ENCODE peak calls at places on chromosomes 4 and X, in six cellular contexts. B, X, Z, V, F and D are unnamed samples.

GRCh38 chr4:47482326-47482725 is 2.7 kb upstream of the ATP10D start:
- DNase-seq in B (no peak), X (no peak), Z (no peak), V (no peak), F (no peak), D (no peak)

GRCh38 chr4:91754716-91755115 is 549.0 kb upstream of the GRID2 start:
- DNase-seq in B (no peak), X (no peak), Z (no peak), V (no peak), F (no peak), D (no peak)

GRCh38 chr4:167020410-167020809 is 213.9 kb downstream of the SPOCK3 start:
- DNase-seq in B (no peak), X (no peak), Z (no peak), V (no peak), F (no peak), D (no peak)

GRCh38 chrX:55326985-55327384 is 62.3 kb upstream of the PAGE3 start:
- DNase-seq in B (no peak), X (no peak), Z (no peak), V (no peak), F (no peak), D (no peak)

GRCh38 chrX:154411981-154412340 is 622 bp downstream of the TAFAZZIN start:
- DNase-seq in B (no peak), X (no peak), Z (no peak), V (no peak), F (peak; percentile 23), D (no peak)

GRCh38 chrX:77431227-77431626 is 16.0 kb upstream of the FGF16 start:
- DNase-seq in B (no peak), X (no peak), Z (peak; percentile 27), V (no peak), F (no peak), D (peak; percentile 15)

GRCh38 chrX:50941638-50942037 is 31.1 kb downstream of the BMP15 start:
- DNase-seq in B (peak; percentile 0), X (no peak), Z (no peak), V (no peak), F (no peak), D (no peak)

GRCh38 chr4:99633772-99634171 is 23.9 kb downstream of the C4orf54 start:
- DNase-seq in B (no peak), X (no peak), Z (no peak), V (no peak), F (no peak), D (no peak)

GRCh38 chrX:136141569-136141968 is 5.8 kb upstream of the FHL1 start:
- DNase-seq in B (no peak), X (no peak), Z (no peak), V (no peak), F (no peak), D (no peak)

GRCh38 chr4:71231073-71231752 is 107.6 kb upstream of the SLC4A4 start:
- DNase-seq in B (peak; percentile 29), X (peak; percentile 20), Z (no peak), V (no peak), F (no peak), D (no peak)

GRCh38 chr4:2364654-2365053 is 53.8 kb downstream of the ZFYVE28 start:
- DNase-seq in B (no peak), X (no peak), Z (no peak), V (peak; percentile 33), F (peak; percentile 26), D (no peak)

GRCh38 chr4:156788782-156789181 is 182.8 kb downstream of the PDGFC start:
- DNase-seq in B (no peak), X (no peak), Z (no peak), V (no peak), F (no peak), D (no peak)

GRCh38 chr4:105520819-105521790 is 31.3 kb upstream of the ARHGEF38 start:
- DNase-seq in B (no peak), X (no peak), Z (peak; percentile 15), V (no peak), F (no peak), D (peak; percentile 20)

GRCh38 chr4:41160010-41160789 is 54.1 kb downstream of the APBB2 start:
- DNase-seq in B (no peak), X (no peak), Z (no peak), V (no peak), F (no peak), D (peak; percentile 66)

GRCh38 chr4:6727081-6727942 is 11.3 kb downstream of the BLOC1S4 start:
- DNase-seq in B (peak; percentile 68), X (peak; percentile 78), Z (no peak), V (no peak), F (no peak), D (peak; percentile 51)

GRCh38 chr4:26525136-26525535 is 34.9 kb upstream of the CCKAR start:
- DNase-seq in B (no peak), X (no peak), Z (no peak), V (no peak), F (no peak), D (no peak)

GRCh38 chrX:124534530-124534929 is 188.2 kb downstream of the SH2D1A start:
- DNase-seq in B (no peak), X (no peak), Z (no peak), V (no peak), F (no peak), D (no peak)

GRCh38 chrX:123185714-123186113 is 1.6 kb downstream of the GRIA3 start:
- DNase-seq in B (no peak), X (no peak), Z (no peak), V (no peak), F (no peak), D (no peak)

GRCh38 chrX:38770152-38770551 is 31.1 kb upstream of the MID1IP1 start:
- DNase-seq in B (no peak), X (no peak), Z (no peak), V (no peak), F (no peak), D (no peak)

GRCh38 chrX:74493806-74494205 is 72.5 kb downstream of the SLC16A2 start:
- DNase-seq in B (no peak), X (no peak), Z (no peak), V (no peak), F (no peak), D (no peak)

GRCh38 chr4:112063260-112063659 is 82.0 kb upstream of the FAM241A start:
- DNase-seq in B (no peak), X (no peak), Z (no peak), V (no peak), F (no peak), D (no peak)

GRCh38 chr4:80085081-80085480 is 12.1 kb upstream of the ANTXR2 start:
- DNase-seq in B (no peak), X (no peak), Z (no peak), V (no peak), F (no peak), D (no peak)

GRCh38 chr4:185811509-185812364 is at the start of gene SORBS2:
- DNase-seq in B (no peak), X (peak; percentile 26), Z (no peak), V (no peak), F (no peak), D (no peak)

GRCh38 chrX:95629737-95630136 is 1054.9 kb upstream of the DIAPH2 start:
- DNase-seq in B (no peak), X (no peak), Z (no peak), V (no peak), F (no peak), D (no peak)

GRCh38 chr4:101183658-101184373 is 163.5 kb downstream of the PPP3CA start:
- DNase-seq in B (no peak), X (no peak), Z (no peak), V (no peak), F (no peak), D (no peak)

GRCh38 chr4:16238304-16238703 is 12.0 kb upstream of the TAPT1 start:
- DNase-seq in B (no peak), X (no peak), Z (no peak), V (no peak), F (no peak), D (no peak)

GRCh38 chr4:101696276-101697010 is 94.1 kb upstream of the BANK1 start:
- DNase-seq in B (no peak), X (no peak), Z (no peak), V (no peak), F (no peak), D (no peak)

GRCh38 chr4:158821228-158822009 is 52.6 kb downstream of the FNIP2 start:
- DNase-seq in B (no peak), X (no peak), Z (no peak), V (no peak), F (no peak), D (no peak)

GRCh38 chrX:30895331-30895730 is 6.3 kb upstream of the TAB3 start:
- DNase-seq in B (no peak), X (no peak), Z (no peak), V (no peak), F (no peak), D (no peak)

GRCh38 chr4:68271851-68272756 is 26.6 kb upstream of the TMPRSS11B start:
- DNase-seq in B (no peak), X (no peak), Z (peak; percentile 16), V (no peak), F (no peak), D (peak; percentile 32)

GRCh38 chrX:1535241-1536041 is 1.5 kb downstream of the P2RY8 start:
- DNase-seq in B (no peak), X (no peak), Z (no peak), V (no peak), F (no peak), D (no peak)

GRCh38 chr4:77845400-77845799 is 17.2 kb upstream of the MRPL1 start:
- DNase-seq in B (no peak), X (no peak), Z (no peak), V (no peak), F (no peak), D (no peak)

GRCh38 chrX:112841114-112841819 is 636 bp upstream of the AMOT start:
- DNase-seq in B (peak; percentile 72), X (peak; percentile 66), Z (peak; percentile 58), V (peak; percentile 20), F (peak; percentile 67), D (peak; percentile 52)

GRCh38 chr4:95000076-95000648 is 242.4 kb downstream of the BMPR1B start:
- DNase-seq in B (no peak), X (no peak), Z (no peak), V (no peak), F (no peak), D (no peak)

GRCh38 chrX:145213504-145213903 is 33.8 kb upstream of the SPANXN1 start:
- DNase-seq in B (no peak), X (no peak), Z (no peak), V (no peak), F (no peak), D (no peak)

GRCh38 chr4:85829276-85830051 is 354.5 kb downstream of the ARHGAP24 start:
- DNase-seq in B (no peak), X (no peak), Z (no peak), V (no peak), F (no peak), D (no peak)

GRCh38 chrX:46957299-46957698 is 45.1 kb downstream of the JADE3 start:
- DNase-seq in B (no peak), X (no peak), Z (peak; percentile 37), V (no peak), F (no peak), D (no peak)

GRCh38 chrX:70262952-70263567 is 3.1 kb upstream of the P2RY4 start:
- DNase-seq in B (peak; percentile 1), X (no peak), Z (peak; percentile 3), V (no peak), F (no peak), D (no peak)